ENCODE peak calls at places on chromosomes 3 and 15, in four cellular contexts. V, L, A and Y are unnamed samples.

GRCh38 chr15:68994981-68995753 is 19.3 kb upstream of the NOX5 start:
- DNase-seq in V (no peak), L (no peak), A (no peak), Y (no peak)

GRCh38 chr3:194615221-194615620 is 18.0 kb downstream of the TMEM44 start:
- DNase-seq in V (no peak), L (no peak), A (no peak), Y (no peak)

GRCh38 chr3:14156843-14157561 is 21.4 kb downstream of the XPC start:
- DNase-seq in V (no peak), L (no peak), A (no peak), Y (no peak)

GRCh38 chr3:195240939-195241338 is 30.0 kb downstream of the XXYLT1 start:
- DNase-seq in V (no peak), L (no peak), A (no peak), Y (no peak)

GRCh38 chr15:80179025-80179759 is 26.4 kb downstream of the FAH start:
- DNase-seq in V (no peak), L (no peak), A (no peak), Y (peak; percentile 89)

GRCh38 chr3:18302517-18302916 is 122.6 kb downstream of the SATB1 start:
- DNase-seq in V (no peak), L (no peak), A (no peak), Y (no peak)

GRCh38 chr15:74901612-74902063 is 5.0 kb downstream of the FAM219B start:
- DNase-seq in V (no peak), L (peak; percentile 79), A (peak; percentile 49), Y (peak; percentile 54)

GRCh38 chr3:63278171-63278999 is at the start of gene SYNPR:
- DNase-seq in V (no peak), L (no peak), A (no peak), Y (no peak)

GRCh38 chr3:40615110-40615915 is 90.6 kb downstream of the ZNF621 start:
- DNase-seq in V (no peak), L (no peak), A (no peak), Y (no peak)

GRCh38 chr3:4821975-4822374 is 157.3 kb upstream of the BHLHE40 start:
- DNase-seq in V (no peak), L (no peak), A (no peak), Y (no peak)

GRCh38 chr3:139202226-139202958 is 141.4 kb upstream of the MRPS22 start:
- DNase-seq in V (peak; percentile 54), L (peak; percentile 36), A (peak; percentile 46), Y (peak; percentile 10)

GRCh38 chr15:25052191-25052999 is 97.6 kb downstream of the SNRPN start:
- DNase-seq in V (no peak), L (peak; percentile 2), A (no peak), Y (no peak)

GRCh38 chr3:174931473-174931872 is 72.3 kb downstream of the NAALADL2 start:
- DNase-seq in V (no peak), L (no peak), A (no peak), Y (no peak)

GRCh38 chr15:93060336-93061248 is 28.4 kb downstream of the RGMA start:
- DNase-seq in V (no peak), L (no peak), A (no peak), Y (no peak)

GRCh38 chr3:175234541-175234940 is 375.4 kb downstream of the NAALADL2 start:
- DNase-seq in V (no peak), L (no peak), A (no peak), Y (no peak)

GRCh38 chr15:52008698-52009434 is 10.2 kb upstream of the MAPK6 start:
- DNase-seq in V (no peak), L (peak; percentile 19), A (peak; percentile 97), Y (peak; percentile 47)

GRCh38 chr3:147120029-147120428 is 286.3 kb downstream of the ZIC4 start:
- DNase-seq in V (no peak), L (no peak), A (peak; percentile 16), Y (no peak)

GRCh38 chr3:126969586-126969985 is 13.3 kb upstream of the PLXNA1 start:
- DNase-seq in V (no peak), L (no peak), A (no peak), Y (no peak)

GRCh38 chr3:124300416-124300815 is 308.5 kb upstream of the ROPN1 start:
- DNase-seq in V (no peak), L (no peak), A (no peak), Y (no peak)

GRCh38 chr15:68364028-68364659 is 67.8 kb downstream of the ITGA11 start:
- DNase-seq in V (no peak), L (no peak), A (no peak), Y (no peak)

GRCh38 chr3:42685363-42685881 is at the start of gene KLHL40:
- DNase-seq in V (no peak), L (no peak), A (no peak), Y (no peak)

GRCh38 chr15:80242802-80243201 is 9.2 kb downstream of the CTXND1 start:
- DNase-seq in V (no peak), L (no peak), A (no peak), Y (no peak)

GRCh38 chr15:83605595-83605994 is 48.3 kb upstream of the ADAMTSL3 start:
- DNase-seq in V (no peak), L (no peak), A (no peak), Y (no peak)

GRCh38 chr3:105458518-105459215 is 92.0 kb downstream of the ALCAM start:
- DNase-seq in V (no peak), L (no peak), A (no peak), Y (no peak)

GRCh38 chr15:83170474-83171165 is 37.0 kb downstream of the HDGFL3 start:
- DNase-seq in V (no peak), L (no peak), A (no peak), Y (no peak)

GRCh38 chr3:79247367-79248103 is 520.3 kb downstream of the ROBO1 start:
- DNase-seq in V (no peak), L (no peak), A (no peak), Y (no peak)

GRCh38 chr3:117165611-117166051 is 456.1 kb downstream of the TUSC7 start:
- DNase-seq in V (no peak), L (no peak), A (no peak), Y (no peak)

GRCh38 chr3:129708328-129708861 is 101.9 kb upstream of the PLXND1 start:
- DNase-seq in V (no peak), L (no peak), A (no peak), Y (no peak)
- TF ChIP-seq TCF7L2 in V (no peak), L (no peak), A (no peak), Y (no peak)

GRCh38 chr3:161644871-161645636 is 148.4 kb downstream of the OTOL1 start:
- DNase-seq in V (no peak), L (no peak), A (no peak), Y (no peak)
- TF ChIP-seq TCF7L2 in V (no peak), L (no peak), A (no peak), Y (no peak)

DNA sequence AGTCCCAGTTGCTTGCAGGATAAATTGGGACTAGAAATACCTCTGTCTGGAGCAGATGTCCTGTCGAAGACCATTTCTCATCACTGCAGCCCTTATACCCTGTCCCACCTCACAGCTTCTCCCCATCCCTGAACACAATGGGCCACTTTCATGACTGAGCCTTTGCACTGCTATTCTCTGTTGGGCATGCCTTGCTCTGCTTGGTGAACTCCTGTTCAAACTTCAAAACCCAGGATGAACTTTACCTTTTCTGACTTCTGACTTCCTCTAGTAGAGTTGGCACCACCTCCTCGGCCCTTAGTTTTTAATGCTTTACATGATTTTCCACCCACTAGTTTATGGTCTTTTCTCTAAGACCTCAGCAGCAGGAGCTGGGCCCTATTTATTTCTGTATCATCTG is 48.4 kb downstream of the ST6GAL1 start:
- DNase-seq in V (no peak), L (no peak), A (peak; percentile 41), Y (no peak)
- TF ChIP-seq TCF7L2 in V (no peak), L (no peak), A (no peak), Y (no peak)

GRCh38 chr3:47578691-47579632 is at the start of gene CSPG5:
- DNase-seq in V (no peak), L (peak; percentile 81), A (no peak), Y (no peak)
- TF ChIP-seq TCF7L2 in V (no peak), L (no peak), A (no peak), Y (no peak)

GRCh38 chr3:13069495-13069894 is 3.7 kb downstream of the IQSEC1 start:
- DNase-seq in V (no peak), L (no peak), A (no peak), Y (no peak)

GRCh38 chr3:13070622-13071021 is 2.6 kb downstream of the IQSEC1 start:
- DNase-seq in V (no peak), L (no peak), A (no peak), Y (no peak)

GRCh38 chr3:13073042-13073906 is at the start of gene IQSEC1:
- DNase-seq in V (no peak), L (peak; percentile 56), A (no peak), Y (no peak)

GRCh38 chr3:13072239-13073041 is 789 bp downstream of the IQSEC1 start:
- DNase-seq in V (no peak), L (no peak), A (no peak), Y (no peak)

GRCh38 chr3:13071695-13072094 is 1.5 kb downstream of the IQSEC1 start:
- DNase-seq in V (no peak), L (no peak), A (no peak), Y (no peak)
- TF ChIP-seq TCF7L2 in V (no peak), L (no peak), A (no peak), Y (no peak)

GRCh38 chr15:71251548-71252035 is 136.3 kb downstream of the THSD4 start:
- DNase-seq in V (no peak), L (no peak), A (no peak), Y (no peak)

GRCh38 chr15:71250936-71251468 is 135.7 kb downstream of the THSD4 start:
- DNase-seq in V (no peak), L (no peak), A (no peak), Y (no peak)

GRCh38 chr15:71254503-71254902 is 139.2 kb downstream of the THSD4 start:
- DNase-seq in V (no peak), L (no peak), A (no peak), Y (no peak)

GRCh38 chr15:71249986-71250385 is 134.7 kb downstream of the THSD4 start:
- DNase-seq in V (no peak), L (no peak), A (no peak), Y (no peak)

GRCh38 chr15:71252036-71252898 is 137.0 kb downstream of the THSD4 start:
- DNase-seq in V (peak; percentile 83), L (no peak), A (no peak), Y (no peak)
- TF ChIP-seq TCF7L2 in V (peak; percentile 36), L (peak; percentile 69), A (no peak), Y (no peak)

GRCh38 chr15:63514533-63514943 is 10.1 kb downstream of the USP3 start:
- DNase-seq in V (no peak), L (no peak), A (peak; percentile 76), Y (peak; percentile 55)
- TF ChIP-seq TCF7L2 in V (peak; percentile 69), L (no peak), A (no peak), Y (peak; percentile 90)

GRCh38 chr3:190017575-190018288 is 103.0 kb downstream of the P3H2 start:
- DNase-seq in V (peak; percentile 31), L (no peak), A (no peak), Y (peak; percentile 82)
- TF ChIP-seq TCF7L2 in V (no peak), L (no peak), A (no peak), Y (no peak)